ENCODE peak calls at places on chromosomes 6 and 20, in seven cellular contexts. B is activated CD8-positive, alpha-beta T cell treated with anti-CD3 and anti-CD28 coated beads for 36 hours; I is heart left ventricle; P is Caco-2; G is pancreas; Q is heart right ventricle; K is nephron progenitor cell. X is an unnamed sample.

GRCh38 chr20:39294137-39294725 is 332.1 kb downstream of the DHX35 start:
- DNase-seq in B (no peak), I (no peak), P (no peak), G (no peak), Q (no peak), K (no peak), X (no peak)

GRCh38 chr6:72669324-72669723 is 47.5 kb downstream of the KCNQ5 start:
- DNase-seq in B (peak; percentile 26), I (no peak), P (no peak), G (no peak), Q (no peak), K (no peak), X (no peak)

GRCh38 chr20:29873946-29874345 is 1383.5 kb upstream of the DEFB115 start:
- DNase-seq in B (peak; percentile 51), I (peak; percentile 60), P (peak; percentile 49), G (peak; percentile 86), Q (no peak), K (peak; percentile 61), X (no peak)

GRCh38 chr6:13241364-13241763 is 87.0 kb downstream of the TBC1D7 start:
- DNase-seq in B (no peak), I (no peak), P (no peak), G (no peak), Q (no peak), K (no peak), X (no peak)

GRCh38 chr6:163986313-163986712 is 571.8 kb downstream of the QKI start:
- DNase-seq in B (no peak), I (no peak), P (peak; percentile 67), G (no peak), Q (no peak), K (no peak), X (peak; percentile 18)

GRCh38 chr6:83429857-83430605 is 820 bp downstream of the ME1 start:
- DNase-seq in B (no peak), I (no peak), P (peak; percentile 76), G (no peak), Q (no peak), K (peak; percentile 43), X (no peak)

GRCh38 chr6:152112503-152113261 is 305.2 kb downstream of the ESR1 start:
- DNase-seq in B (no peak), I (peak; percentile 79), P (no peak), G (peak; percentile 78), Q (peak; percentile 76), K (no peak), X (no peak)

GRCh38 chr6:165571068-165571682 is 91.9 kb downstream of the PDE10A start:
- DNase-seq in B (no peak), I (no peak), P (no peak), G (no peak), Q (no peak), K (no peak), X (no peak)

GRCh38 chr20:63383556-63383955 is 22.4 kb upstream of the CHRNA4 start:
- DNase-seq in B (no peak), I (no peak), P (no peak), G (no peak), Q (no peak), K (no peak), X (no peak)

GRCh38 chr20:45436732-45437485 is 21.0 kb downstream of the PIGT start:
- DNase-seq in B (peak; percentile 92), I (peak; percentile 88), P (peak; percentile 95), G (peak; percentile 96), Q (peak; percentile 89), K (peak; percentile 93), X (no peak)

GRCh38 chr6:12844284-12845223 is 128.0 kb downstream of the PHACTR1 start:
- DNase-seq in B (no peak), I (no peak), P (no peak), G (no peak), Q (no peak), K (no peak), X (no peak)

GRCh38 chr20:64071341-64072332 is 7.7 kb downstream of the RGS19 start:
- DNase-seq in B (no peak), I (no peak), P (no peak), G (no peak), Q (no peak), K (no peak), X (no peak)

GRCh38 chr6:165999279-165999678 is 168.4 kb downstream of the TBXT start:
- DNase-seq in B (no peak), I (no peak), P (no peak), G (no peak), Q (no peak), K (no peak), X (no peak)

GRCh38 chr6:31752739-31753319 is 9.6 kb upstream of the SAPCD1 start:
- DNase-seq in B (no peak), I (no peak), P (no peak), G (no peak), Q (no peak), K (no peak), X (no peak)

GRCh38 chr6:44342052-44342451 is 398 bp upstream of the SPATS1 start:
- DNase-seq in B (no peak), I (peak; percentile 30), P (no peak), G (no peak), Q (no peak), K (no peak), X (no peak)

GRCh38 chr20:35314460-35315198 is 22.4 kb upstream of the FAM83C start:
- DNase-seq in B (no peak), I (no peak), P (no peak), G (no peak), Q (no peak), K (no peak), X (no peak)

GRCh38 chr6:154614101-154614500 is 103.6 kb upstream of the CNKSR3 start:
- DNase-seq in B (no peak), I (no peak), P (no peak), G (no peak), Q (no peak), K (no peak), X (no peak)

GRCh38 chr6:12293931-12294800 is 4.0 kb downstream of the EDN1 start:
- DNase-seq in B (no peak), I (no peak), P (no peak), G (no peak), Q (no peak), K (no peak), X (no peak)

GRCh38 chr6:121310495-121310894 is 23.8 kb downstream of the TBC1D32 start:
- DNase-seq in B (no peak), I (no peak), P (no peak), G (no peak), Q (no peak), K (no peak), X (no peak)

GRCh38 chr6:121302882-121303281 is 31.4 kb downstream of the TBC1D32 start:
- DNase-seq in B (no peak), I (no peak), P (no peak), G (no peak), Q (no peak), K (no peak), X (no peak)

GRCh38 chr6:121309768-121310473 is 24.4 kb downstream of the TBC1D32 start:
- DNase-seq in B (no peak), I (no peak), P (no peak), G (no peak), Q (no peak), K (no peak), X (no peak)

DNA sequence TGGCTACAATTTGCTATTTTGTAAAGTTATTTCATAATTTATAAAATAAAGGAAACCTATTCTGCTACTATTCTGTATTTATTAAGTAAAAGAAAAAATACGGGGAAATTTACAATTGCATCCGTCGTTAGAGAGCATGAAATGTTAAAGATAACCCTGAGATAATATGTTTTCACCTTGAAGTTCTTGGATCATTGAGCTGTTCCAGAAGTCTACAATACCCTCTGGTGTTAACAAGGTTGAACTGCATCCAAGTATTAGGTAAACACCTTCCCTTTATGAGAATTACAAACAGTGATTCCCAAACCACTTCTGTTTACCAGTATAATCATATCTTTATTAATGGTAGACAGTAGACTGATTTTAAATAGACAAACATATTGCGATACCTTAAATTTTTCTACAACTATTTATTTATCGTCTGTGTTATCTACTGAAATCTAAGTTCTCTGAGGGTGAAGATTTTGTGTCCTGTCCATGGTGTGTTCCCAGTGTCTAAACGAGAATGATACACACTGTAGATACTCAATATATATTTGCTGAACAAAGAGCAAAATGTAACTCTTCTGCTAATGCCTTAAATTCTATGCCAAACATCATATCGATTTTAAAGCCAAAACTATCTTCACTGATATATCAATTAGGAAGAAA is 28.2 kb downstream of the TBC1D32 start:
- DNase-seq in B (no peak), I (no peak), P (no peak), G (no peak), Q (no peak), K (peak; percentile 7), X (no peak)
- TF ChIP-seq CTCF in B (peak; percentile 69), I (peak; percentile 62), P (peak; percentile 80), G (peak; percentile 52), Q (peak; percentile 56), K (peak; percentile 75), X (peak; percentile 68)

GRCh38 chr6:39195792-39196385 is 33.4 kb downstream of the KCNK5 start:
- DNase-seq in B (no peak), I (no peak), P (no peak), G (no peak), Q (no peak), K (no peak), X (no peak)

GRCh38 chr6:39196648-39197047 is 32.6 kb downstream of the KCNK5 start:
- DNase-seq in B (no peak), I (no peak), P (no peak), G (no peak), Q (no peak), K (no peak), X (no peak)

GRCh38 chr6:39199976-39200375 is 29.3 kb downstream of the KCNK5 start:
- DNase-seq in B (no peak), I (no peak), P (no peak), G (no peak), Q (no peak), K (no peak), X (no peak)

GRCh38 chr6:39199541-39199940 is 29.7 kb downstream of the KCNK5 start:
- DNase-seq in B (no peak), I (no peak), P (no peak), G (no peak), Q (no peak), K (no peak), X (no peak)

GRCh38 chr6:39197521-39198500 is 31.5 kb downstream of the KCNK5 start:
- DNase-seq in B (no peak), I (no peak), P (no peak), G (no peak), Q (no peak), K (no peak), X (no peak)
- TF ChIP-seq CTCF in B (no peak), I (no peak), P (no peak), G (no peak), Q (no peak), K (no peak), X (no peak)

GRCh38 chr20:18590163-18590562 is 2.3 kb downstream of the DTD1 start:
- DNase-seq in B (no peak), I (no peak), P (no peak), G (no peak), Q (no peak), K (no peak), X (no peak)
- TF ChIP-seq CTCF in B (no peak), I (no peak), P (no peak), G (no peak), Q (no peak), K (no peak), X (no peak)

DNA sequence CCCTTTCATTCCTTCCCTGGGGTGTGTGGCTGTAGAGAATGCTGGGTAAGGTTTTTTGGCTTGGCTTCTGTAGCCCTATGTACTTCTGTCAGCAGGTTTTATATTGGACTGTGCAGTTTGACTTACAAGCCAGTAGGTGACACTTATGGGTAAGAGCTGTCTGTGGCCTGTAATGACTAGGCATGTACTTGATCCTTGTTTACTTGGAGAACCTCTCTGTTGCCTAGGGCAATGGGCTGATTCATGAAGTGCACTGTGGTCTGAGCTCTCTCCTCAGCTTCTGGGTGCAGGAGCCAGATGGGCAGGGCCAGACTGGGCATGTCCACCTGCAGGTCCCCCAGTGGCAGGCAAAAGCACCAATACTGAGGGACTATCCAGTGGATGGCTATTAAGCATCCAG is 544.6 kb downstream of the ADGRB3 start:
- DNase-seq in B (no peak), I (no peak), P (no peak), G (no peak), Q (no peak), K (no peak), X (no peak)
- TF ChIP-seq CTCF in B (no peak), I (no peak), P (no peak), G (no peak), Q (no peak), K (no peak), X (no peak)